ENCODE peak calls at places on chromosome 14, in six cellular contexts. One of them, this sample, is unnamed.

GRCh38 chr14:60179296-60179924 is 14.2 kb upstream of the DHRS7 start:
- DNase-seq in GM23338: no peak
- DNase-seq in HCT116: no peak
- DNase-seq in neural progenitor cell: no peak
- DNase-seq in mammary epithelial cell: peak; percentile 88
- DNase-seq in fibroblast of lung: peak; percentile 35
- DNase-seq in this sample: peak; percentile 57

GRCh38 chr14:60722163-60722835 is 1.9 kb downstream of the SIX4 start:
- DNase-seq in GM23338: peak; percentile 88
- DNase-seq in fibroblast of lung: peak; percentile 70
- DNase-seq in mammary epithelial cell: peak; percentile 64
- DNase-seq in neural progenitor cell: peak; percentile 86
- DNase-seq in HCT116: no peak
- DNase-seq in this sample: no peak

GRCh38 chr14:62301911-62302310 is 539.7 kb downstream of the SNAPC1 start:
- DNase-seq in neural progenitor cell: no peak
- DNase-seq in fibroblast of lung: peak; percentile 47
- DNase-seq in GM23338: no peak
- DNase-seq in HCT116: no peak
- DNase-seq in mammary epithelial cell: peak; percentile 46
- DNase-seq in this sample: no peak

GRCh38 chr14:62897057-62897456 is 148.2 kb downstream of the KCNH5 start:
- DNase-seq in mammary epithelial cell: no peak
- DNase-seq in HCT116: no peak
- DNase-seq in GM23338: no peak
- DNase-seq in fibroblast of lung: no peak
- DNase-seq in neural progenitor cell: no peak
- DNase-seq in this sample: no peak

GRCh38 chr14:51638071-51638944 is 13.4 kb upstream of the FRMD6 start:
- DNase-seq in neural progenitor cell: peak; percentile 71
- DNase-seq in GM23338: peak; percentile 83
- DNase-seq in HCT116: no peak
- DNase-seq in mammary epithelial cell: no peak
- DNase-seq in fibroblast of lung: no peak
- DNase-seq in this sample: no peak

GRCh38 chr14:21257395-21258193 is 11.6 kb downstream of the HNRNPC start:
- DNase-seq in mammary epithelial cell: no peak
- DNase-seq in neural progenitor cell: no peak
- DNase-seq in GM23338: no peak
- DNase-seq in HCT116: no peak
- DNase-seq in fibroblast of lung: no peak
- DNase-seq in this sample: no peak

GRCh38 chr14:91398707-91399106 is 18.9 kb downstream of the CCDC88C start:
- DNase-seq in GM23338: no peak
- DNase-seq in neural progenitor cell: no peak
- DNase-seq in mammary epithelial cell: no peak
- DNase-seq in fibroblast of lung: no peak
- DNase-seq in HCT116: no peak
- DNase-seq in this sample: no peak

GRCh38 chr14:55912344-55912743 is 205.9 kb upstream of the PELI2 start:
- DNase-seq in mammary epithelial cell: no peak
- DNase-seq in GM23338: no peak
- DNase-seq in neural progenitor cell: no peak
- DNase-seq in HCT116: no peak
- DNase-seq in fibroblast of lung: no peak
- DNase-seq in this sample: no peak

GRCh38 chr14:24172871-24173281 is 996 bp downstream of the REC8 start:
- DNase-seq in GM23338: no peak
- DNase-seq in fibroblast of lung: no peak
- DNase-seq in mammary epithelial cell: no peak
- DNase-seq in neural progenitor cell: peak; percentile 9
- DNase-seq in HCT116: no peak
- DNase-seq in this sample: no peak

DNA sequence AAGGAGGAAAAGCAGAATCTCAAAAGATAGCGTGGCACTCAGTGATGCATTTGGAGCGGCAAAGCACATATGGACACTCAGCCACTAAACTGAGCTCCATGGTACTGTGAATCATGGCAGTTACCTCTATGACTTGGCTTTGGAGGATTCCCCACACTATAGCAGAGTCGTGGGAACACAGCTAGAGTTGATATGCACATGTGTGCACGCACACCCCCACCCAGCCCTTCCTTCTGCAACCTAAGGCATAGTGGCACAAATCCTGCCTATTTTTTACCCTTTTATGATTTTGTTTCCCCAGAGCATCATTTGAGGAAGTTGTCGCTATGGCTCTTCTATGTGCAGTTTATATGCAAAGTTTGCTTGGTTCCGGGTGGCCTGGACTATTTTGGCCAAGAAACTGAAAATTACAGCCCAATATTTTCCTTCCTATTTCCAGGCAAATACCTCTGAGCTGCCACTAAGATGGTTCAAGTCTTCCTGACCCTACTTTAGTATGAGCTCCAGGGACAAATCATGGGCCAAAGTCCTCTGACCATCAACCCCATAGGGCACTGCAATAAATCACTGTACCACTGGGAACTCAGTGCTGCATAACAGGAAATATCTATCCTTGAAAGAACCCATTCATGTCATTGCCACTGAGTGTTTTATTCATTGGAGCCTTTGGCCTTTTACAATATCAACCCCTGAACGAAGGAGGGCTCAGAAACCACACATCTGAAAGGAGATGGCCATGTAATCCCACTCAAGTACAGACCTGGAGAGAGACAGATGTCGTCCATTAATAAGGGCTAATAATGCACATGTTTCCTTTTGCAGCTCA is 177.5 kb downstream of the EGLN3 start:
- DNase-seq in HCT116: no peak
- DNase-seq in neural progenitor cell: no peak
- DNase-seq in fibroblast of lung: no peak
- DNase-seq in GM23338: no peak
- DNase-seq in mammary epithelial cell: no peak
- DNase-seq in this sample: no peak
- TF ChIP-seq EZH2 in HCT116: no peak
- TF ChIP-seq EZH2 in neural progenitor cell: no peak
- TF ChIP-seq EZH2 in fibroblast of lung: no peak
- TF ChIP-seq EZH2 in GM23338: no peak
- TF ChIP-seq EZH2 in mammary epithelial cell: no peak
- TF ChIP-seq EZH2 in this sample: no peak

GRCh38 chr14:104864267-104865068 is 600 bp upstream of the CEP170B start:
- DNase-seq in fibroblast of lung: no peak
- DNase-seq in neural progenitor cell: peak; percentile 75
- DNase-seq in mammary epithelial cell: peak; percentile 86
- DNase-seq in HCT116: peak; percentile 33
- DNase-seq in GM23338: peak; percentile 96
- DNase-seq in this sample: peak; percentile 79
- TF ChIP-seq EZH2 in fibroblast of lung: peak; percentile 79
- TF ChIP-seq EZH2 in neural progenitor cell: peak; percentile 80
- TF ChIP-seq EZH2 in mammary epithelial cell: no peak
- TF ChIP-seq EZH2 in HCT116: no peak
- TF ChIP-seq EZH2 in GM23338: no peak
- TF ChIP-seq EZH2 in this sample: no peak

GRCh38 chr14:105986896-105987284 is 460.5 kb downstream of the TMEM121 start:
- DNase-seq in GM23338: no peak
- DNase-seq in neural progenitor cell: no peak
- DNase-seq in HCT116: no peak
- DNase-seq in fibroblast of lung: no peak
- DNase-seq in mammary epithelial cell: no peak
- DNase-seq in this sample: no peak
- TF ChIP-seq EZH2 in GM23338: no peak
- TF ChIP-seq EZH2 in neural progenitor cell: no peak
- TF ChIP-seq EZH2 in HCT116: no peak
- TF ChIP-seq EZH2 in fibroblast of lung: no peak
- TF ChIP-seq EZH2 in mammary epithelial cell: no peak
- TF ChIP-seq EZH2 in this sample: no peak

GRCh38 chr14:76963366-76963765 is 65.1 kb downstream of the IRF2BPL start:
- DNase-seq in fibroblast of lung: no peak
- DNase-seq in GM23338: no peak
- DNase-seq in neural progenitor cell: no peak
- DNase-seq in HCT116: no peak
- DNase-seq in mammary epithelial cell: no peak
- DNase-seq in this sample: no peak

GRCh38 chr14:76967788-76968187 is 60.7 kb downstream of the IRF2BPL start:
- DNase-seq in mammary epithelial cell: no peak
- DNase-seq in HCT116: no peak
- DNase-seq in GM23338: no peak
- DNase-seq in neural progenitor cell: no peak
- DNase-seq in fibroblast of lung: no peak
- DNase-seq in this sample: no peak

GRCh38 chr14:76966535-76966934 is 62.0 kb downstream of the IRF2BPL start:
- DNase-seq in GM23338: no peak
- DNase-seq in fibroblast of lung: no peak
- DNase-seq in HCT116: no peak
- DNase-seq in mammary epithelial cell: no peak
- DNase-seq in neural progenitor cell: no peak
- DNase-seq in this sample: no peak

GRCh38 chr14:76964695-76965094 is 63.8 kb downstream of the IRF2BPL start:
- DNase-seq in fibroblast of lung: no peak
- DNase-seq in mammary epithelial cell: no peak
- DNase-seq in neural progenitor cell: no peak
- DNase-seq in HCT116: no peak
- DNase-seq in GM23338: no peak
- DNase-seq in this sample: no peak

DNA sequence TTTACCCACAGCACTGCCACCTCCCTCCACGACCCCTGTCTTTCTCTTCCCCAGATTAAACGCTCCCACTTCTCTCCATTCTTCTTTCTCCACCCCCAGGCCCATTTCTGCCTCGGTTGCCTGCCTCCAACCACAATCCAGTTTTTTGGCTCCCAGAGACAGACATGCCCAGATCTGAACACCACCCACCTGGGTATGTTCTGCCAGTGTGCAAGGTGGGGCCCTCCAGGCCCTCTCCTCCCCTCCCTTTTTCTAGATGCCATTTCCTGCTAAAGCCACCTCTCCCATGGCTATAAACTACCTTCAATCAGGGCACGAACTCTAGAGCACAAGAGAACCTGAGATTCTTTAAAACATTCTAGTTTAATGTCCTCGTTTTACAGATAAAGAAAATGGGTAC is 63.3 kb downstream of the IRF2BPL start:
- DNase-seq in neural progenitor cell: no peak
- DNase-seq in fibroblast of lung: no peak
- DNase-seq in mammary epithelial cell: no peak
- DNase-seq in HCT116: no peak
- DNase-seq in GM23338: no peak
- DNase-seq in this sample: no peak
- TF ChIP-seq EZH2 in neural progenitor cell: no peak
- TF ChIP-seq EZH2 in fibroblast of lung: no peak
- TF ChIP-seq EZH2 in mammary epithelial cell: no peak
- TF ChIP-seq EZH2 in HCT116: no peak
- TF ChIP-seq EZH2 in GM23338: no peak
- TF ChIP-seq EZH2 in this sample: no peak